ENCODE peak calls at places on chromosomes 2 and 18, in six cellular contexts. One of them, this sample, is unnamed.

GRCh38 chr18:3452750-3453539 is 3.0 kb downstream of the TGIF1 start:
- DNase-seq in GM12864: no peak
- DNase-seq in endothelial cell: peak
- DNase-seq in choroid plexus epithelial cell: peak
- DNase-seq in GM13977: no peak
- DNase-seq in brain microvascular endothelial cell: no peak
- DNase-seq in this sample: no peak

GRCh38 chr2:44778671-44779476 is 162.6 kb upstream of the SIX3 start:
- DNase-seq in GM12864: peak
- DNase-seq in endothelial cell: peak
- DNase-seq in choroid plexus epithelial cell: no peak
- DNase-seq in GM13977: peak
- DNase-seq in brain microvascular endothelial cell: no peak
- DNase-seq in this sample: no peak

GRCh38 chr18:36130883-36131653 is 1.4 kb downstream of the ELP2 start:
- DNase-seq in GM12864: no peak
- DNase-seq in endothelial cell: no peak
- DNase-seq in choroid plexus epithelial cell: no peak
- DNase-seq in GM13977: peak
- DNase-seq in brain microvascular endothelial cell: no peak
- DNase-seq in this sample: no peak

GRCh38 chr18:58998421-58999203 is 133.9 kb downstream of the ZNF532 start:
- DNase-seq in GM12864: no peak
- DNase-seq in endothelial cell: no peak
- DNase-seq in choroid plexus epithelial cell: peak
- DNase-seq in GM13977: no peak
- DNase-seq in brain microvascular endothelial cell: peak
- DNase-seq in this sample: no peak

GRCh38 chr2:221596192-221596591 is 24.1 kb upstream of the EPHA4 start:
- DNase-seq in GM12864: no peak
- DNase-seq in endothelial cell: no peak
- DNase-seq in choroid plexus epithelial cell: peak
- DNase-seq in GM13977: no peak
- DNase-seq in brain microvascular endothelial cell: peak
- DNase-seq in this sample: no peak

GRCh38 chr2:68948695-68949094 is 4.0 kb downstream of the GKN2 start:
- DNase-seq in GM12864: no peak
- DNase-seq in endothelial cell: no peak
- DNase-seq in choroid plexus epithelial cell: no peak
- DNase-seq in GM13977: no peak
- DNase-seq in brain microvascular endothelial cell: no peak
- DNase-seq in this sample: no peak

GRCh38 chr2:160054984-160055725 is 7.3 kb downstream of the PLA2R1 start:
- DNase-seq in GM12864: no peak
- DNase-seq in endothelial cell: no peak
- DNase-seq in choroid plexus epithelial cell: peak
- DNase-seq in GM13977: no peak
- DNase-seq in brain microvascular endothelial cell: no peak
- DNase-seq in this sample: no peak

GRCh38 chr2:17232751-17233150 is 285.5 kb downstream of the RAD51AP2 start:
- DNase-seq in GM12864: no peak
- DNase-seq in endothelial cell: no peak
- DNase-seq in choroid plexus epithelial cell: peak
- DNase-seq in GM13977: no peak
- DNase-seq in brain microvascular endothelial cell: no peak
- DNase-seq in this sample: no peak

GRCh38 chr18:13582283-13582682 is 144.1 kb downstream of the FAM210A start:
- DNase-seq in GM12864: no peak
- DNase-seq in endothelial cell: no peak
- DNase-seq in choroid plexus epithelial cell: no peak
- DNase-seq in GM13977: no peak
- DNase-seq in brain microvascular endothelial cell: no peak
- DNase-seq in this sample: no peak

GRCh38 chr2:119011162-119011909 is 69.3 kb downstream of the MARCO start:
- DNase-seq in GM12864: no peak
- DNase-seq in endothelial cell: peak
- DNase-seq in choroid plexus epithelial cell: peak
- DNase-seq in GM13977: peak
- DNase-seq in brain microvascular endothelial cell: peak
- DNase-seq in this sample: peak

GRCh38 chr2:217632036-217632435 is 370.8 kb downstream of the TNS1 start:
- DNase-seq in GM12864: no peak
- DNase-seq in endothelial cell: no peak
- DNase-seq in choroid plexus epithelial cell: no peak
- DNase-seq in GM13977: no peak
- DNase-seq in brain microvascular endothelial cell: no peak
- DNase-seq in this sample: no peak

GRCh38 chr2:68330691-68331090 is 10.9 kb upstream of the CNRIP1 start:
- DNase-seq in GM12864: no peak
- DNase-seq in endothelial cell: no peak
- DNase-seq in choroid plexus epithelial cell: peak
- DNase-seq in GM13977: no peak
- DNase-seq in brain microvascular endothelial cell: peak
- DNase-seq in this sample: no peak

GRCh38 chr2:113157108-113157896 is 16.5 kb upstream of the PSD4 start:
- DNase-seq in GM12864: no peak
- DNase-seq in endothelial cell: peak
- DNase-seq in choroid plexus epithelial cell: peak
- DNase-seq in GM13977: peak
- DNase-seq in brain microvascular endothelial cell: no peak
- DNase-seq in this sample: peak

GRCh38 chr2:138716183-138716582 is 64.0 kb downstream of the NXPH2 start:
- DNase-seq in GM12864: no peak
- DNase-seq in endothelial cell: no peak
- DNase-seq in choroid plexus epithelial cell: peak
- DNase-seq in GM13977: peak
- DNase-seq in brain microvascular endothelial cell: no peak
- DNase-seq in this sample: no peak

GRCh38 chr18:59208602-59209001 is 11.4 kb upstream of the GRP start:
- DNase-seq in GM12864: no peak
- DNase-seq in endothelial cell: no peak
- DNase-seq in choroid plexus epithelial cell: no peak
- DNase-seq in GM13977: no peak
- DNase-seq in brain microvascular endothelial cell: no peak
- DNase-seq in this sample: no peak

GRCh38 chr2:44706584-44707553 is 234.6 kb upstream of the SIX3 start:
- DNase-seq in GM12864: no peak
- DNase-seq in endothelial cell: no peak
- DNase-seq in choroid plexus epithelial cell: no peak
- DNase-seq in GM13977: no peak
- DNase-seq in brain microvascular endothelial cell: no peak
- DNase-seq in this sample: no peak

GRCh38 chr2:223943561-223944008 is 1.6 kb downstream of the WDFY1 start:
- DNase-seq in GM12864: no peak
- DNase-seq in endothelial cell: no peak
- DNase-seq in choroid plexus epithelial cell: peak
- DNase-seq in GM13977: peak
- DNase-seq in brain microvascular endothelial cell: peak
- DNase-seq in this sample: no peak

GRCh38 chr2:120984452-120985173 is 248.9 kb downstream of the GLI2 start:
- DNase-seq in GM12864: no peak
- DNase-seq in endothelial cell: no peak
- DNase-seq in choroid plexus epithelial cell: no peak
- DNase-seq in GM13977: no peak
- DNase-seq in brain microvascular endothelial cell: no peak
- DNase-seq in this sample: no peak

GRCh38 chr18:50507120-50507590 is 52.7 kb upstream of the MAPK4 start:
- DNase-seq in GM12864: no peak
- DNase-seq in endothelial cell: peak
- DNase-seq in choroid plexus epithelial cell: peak
- DNase-seq in GM13977: peak
- DNase-seq in brain microvascular endothelial cell: peak
- DNase-seq in this sample: peak

GRCh38 chr2:233990261-233990798 is 60.2 kb upstream of the SPP2 start:
- DNase-seq in GM12864: no peak
- DNase-seq in endothelial cell: no peak
- DNase-seq in choroid plexus epithelial cell: no peak
- DNase-seq in GM13977: no peak
- DNase-seq in brain microvascular endothelial cell: no peak
- DNase-seq in this sample: no peak

GRCh38 chr2:151765760-151766159 is 31.5 kb upstream of the NEB start:
- DNase-seq in GM12864: no peak
- DNase-seq in endothelial cell: peak
- DNase-seq in choroid plexus epithelial cell: no peak
- DNase-seq in GM13977: no peak
- DNase-seq in brain microvascular endothelial cell: no peak
- DNase-seq in this sample: no peak

GRCh38 chr2:65456886-65457285 is 24.5 kb upstream of the SPRED2 start:
- DNase-seq in GM12864: no peak
- DNase-seq in endothelial cell: no peak
- DNase-seq in choroid plexus epithelial cell: no peak
- DNase-seq in GM13977: no peak
- DNase-seq in brain microvascular endothelial cell: no peak
- DNase-seq in this sample: no peak

GRCh38 chr2:190031971-190032623 is 30.4 kb downstream of the MSTN start:
- DNase-seq in GM12864: no peak
- DNase-seq in endothelial cell: no peak
- DNase-seq in choroid plexus epithelial cell: no peak
- DNase-seq in GM13977: no peak
- DNase-seq in brain microvascular endothelial cell: no peak
- DNase-seq in this sample: no peak

GRCh38 chr18:52615321-52615720 is 275.3 kb downstream of the DCC start:
- DNase-seq in GM12864: no peak
- DNase-seq in endothelial cell: no peak
- DNase-seq in choroid plexus epithelial cell: no peak
- DNase-seq in GM13977: no peak
- DNase-seq in brain microvascular endothelial cell: no peak
- DNase-seq in this sample: no peak

GRCh38 chr2:204731996-204732395 is 186.7 kb downstream of the PARD3B start:
- DNase-seq in GM12864: no peak
- DNase-seq in endothelial cell: no peak
- DNase-seq in choroid plexus epithelial cell: peak
- DNase-seq in GM13977: no peak
- DNase-seq in brain microvascular endothelial cell: peak
- DNase-seq in this sample: no peak

GRCh38 chr2:207362716-207363115 is 167.0 kb upstream of the CREB1 start:
- DNase-seq in GM12864: no peak
- DNase-seq in endothelial cell: no peak
- DNase-seq in choroid plexus epithelial cell: no peak
- DNase-seq in GM13977: no peak
- DNase-seq in brain microvascular endothelial cell: no peak
- DNase-seq in this sample: no peak

GRCh38 chr2:195319112-195319460 is 337.9 kb upstream of the SLC39A10 start:
- DNase-seq in GM12864: no peak
- DNase-seq in endothelial cell: no peak
- DNase-seq in choroid plexus epithelial cell: peak
- DNase-seq in GM13977: no peak
- DNase-seq in brain microvascular endothelial cell: peak
- DNase-seq in this sample: no peak

GRCh38 chr2:9897331-9897737 is 54.1 kb downstream of the TAF1B start:
- DNase-seq in GM12864: peak
- DNase-seq in endothelial cell: no peak
- DNase-seq in choroid plexus epithelial cell: peak
- DNase-seq in GM13977: no peak
- DNase-seq in brain microvascular endothelial cell: peak
- DNase-seq in this sample: no peak

GRCh38 chr18:68803371-68803770 is 5.5 kb downstream of the CCDC102B start:
- DNase-seq in GM12864: no peak
- DNase-seq in endothelial cell: no peak
- DNase-seq in choroid plexus epithelial cell: peak
- DNase-seq in GM13977: no peak
- DNase-seq in brain microvascular endothelial cell: peak
- DNase-seq in this sample: no peak

GRCh38 chr18:35122586-35123224 is 81.5 kb downstream of the MAPRE2 start:
- DNase-seq in GM12864: no peak
- DNase-seq in endothelial cell: peak
- DNase-seq in choroid plexus epithelial cell: peak
- DNase-seq in GM13977: peak
- DNase-seq in brain microvascular endothelial cell: peak
- DNase-seq in this sample: peak
- TF ChIP-seq CTCF in GM12864: peak
- TF ChIP-seq CTCF in endothelial cell: no peak
- TF ChIP-seq CTCF in choroid plexus epithelial cell: peak
- TF ChIP-seq CTCF in GM13977: peak
- TF ChIP-seq CTCF in brain microvascular endothelial cell: peak
- TF ChIP-seq CTCF in this sample: peak

GRCh38 chr2:96685285-96685591 is 42.7 kb downstream of the FER1L5 start:
- DNase-seq in GM12864: no peak
- DNase-seq in endothelial cell: no peak
- DNase-seq in choroid plexus epithelial cell: no peak
- DNase-seq in GM13977: no peak
- DNase-seq in brain microvascular endothelial cell: no peak
- DNase-seq in this sample: no peak

GRCh38 chr2:96685592-96686459 is 43.3 kb downstream of the FER1L5 start:
- DNase-seq in GM12864: no peak
- DNase-seq in endothelial cell: no peak
- DNase-seq in choroid plexus epithelial cell: peak
- DNase-seq in GM13977: no peak
- DNase-seq in brain microvascular endothelial cell: no peak
- DNase-seq in this sample: no peak

GRCh38 chr2:96683307-96683706 is 40.7 kb downstream of the FER1L5 start:
- DNase-seq in GM12864: no peak
- DNase-seq in endothelial cell: no peak
- DNase-seq in choroid plexus epithelial cell: no peak
- DNase-seq in GM13977: no peak
- DNase-seq in brain microvascular endothelial cell: no peak
- DNase-seq in this sample: no peak

GRCh38 chr2:96684883-96685282 is 42.3 kb downstream of the FER1L5 start:
- DNase-seq in GM12864: no peak
- DNase-seq in endothelial cell: no peak
- DNase-seq in choroid plexus epithelial cell: no peak
- DNase-seq in GM13977: no peak
- DNase-seq in brain microvascular endothelial cell: no peak
- DNase-seq in this sample: no peak

GRCh38 chr2:96683972-96684820 is 41.6 kb downstream of the FER1L5 start:
- DNase-seq in GM12864: no peak
- DNase-seq in endothelial cell: no peak
- DNase-seq in choroid plexus epithelial cell: peak
- DNase-seq in GM13977: no peak
- DNase-seq in brain microvascular endothelial cell: no peak
- DNase-seq in this sample: no peak
- TF ChIP-seq CTCF in GM12864: no peak
- TF ChIP-seq CTCF in endothelial cell: no peak
- TF ChIP-seq CTCF in choroid plexus epithelial cell: no peak
- TF ChIP-seq CTCF in GM13977: no peak
- TF ChIP-seq CTCF in brain microvascular endothelial cell: no peak
- TF ChIP-seq CTCF in this sample: no peak

GRCh38 chr2:197804049-197804757 is at the start of gene PLCL1:
- DNase-seq in GM12864: peak
- DNase-seq in endothelial cell: peak
- DNase-seq in choroid plexus epithelial cell: peak
- DNase-seq in GM13977: peak
- DNase-seq in brain microvascular endothelial cell: peak
- DNase-seq in this sample: peak
- TF ChIP-seq CTCF in GM12864: no peak
- TF ChIP-seq CTCF in endothelial cell: no peak
- TF ChIP-seq CTCF in choroid plexus epithelial cell: no peak
- TF ChIP-seq CTCF in GM13977: no peak
- TF ChIP-seq CTCF in brain microvascular endothelial cell: no peak
- TF ChIP-seq CTCF in this sample: no peak

GRCh38 chr2:239267411-239267941 is 133.3 kb downstream of the HDAC4 start:
- DNase-seq in GM12864: peak
- DNase-seq in endothelial cell: no peak
- DNase-seq in choroid plexus epithelial cell: peak
- DNase-seq in GM13977: peak
- DNase-seq in brain microvascular endothelial cell: peak
- DNase-seq in this sample: no peak
- TF ChIP-seq CTCF in GM12864: peak
- TF ChIP-seq CTCF in endothelial cell: no peak
- TF ChIP-seq CTCF in choroid plexus epithelial cell: peak
- TF ChIP-seq CTCF in GM13977: peak
- TF ChIP-seq CTCF in brain microvascular endothelial cell: peak
- TF ChIP-seq CTCF in this sample: no peak

GRCh38 chr2:231110551-231110950 is 14.3 kb downstream of the HTR2B start:
- DNase-seq in GM12864: no peak
- DNase-seq in endothelial cell: no peak
- DNase-seq in choroid plexus epithelial cell: peak
- DNase-seq in GM13977: no peak
- DNase-seq in brain microvascular endothelial cell: peak
- DNase-seq in this sample: no peak
- TF ChIP-seq CTCF in GM12864: no peak
- TF ChIP-seq CTCF in endothelial cell: no peak
- TF ChIP-seq CTCF in choroid plexus epithelial cell: peak
- TF ChIP-seq CTCF in GM13977: peak
- TF ChIP-seq CTCF in brain microvascular endothelial cell: peak
- TF ChIP-seq CTCF in this sample: no peak